ENCODE peak calls at places on chromosomes 13 and 19, in seven cellular contexts. One of them, this sample, is unnamed.

GRCh38 chr19:871446-872265 is 12.2 kb downstream of the CFD start:
- DNase-seq in AG09319: no peak
- DNase-seq in thoracic aorta: no peak
- DNase-seq in GM23338: peak
- DNase-seq in fibroblast of the aortic adventitia: no peak
- DNase-seq in CD4-positive, alpha-beta T cell: no peak
- DNase-seq in heart right ventricle: no peak
- DNase-seq in this sample: no peak

GRCh38 chr19:32837531-32837930 is 32.0 kb downstream of the SLC7A9 start:
- DNase-seq in AG09319: no peak
- DNase-seq in thoracic aorta: no peak
- DNase-seq in GM23338: no peak
- DNase-seq in fibroblast of the aortic adventitia: no peak
- DNase-seq in CD4-positive, alpha-beta T cell: no peak
- DNase-seq in heart right ventricle: no peak
- DNase-seq in this sample: no peak

GRCh38 chr13:30224732-30225131 is 82.6 kb downstream of the KATNAL1 start:
- DNase-seq in AG09319: no peak
- DNase-seq in thoracic aorta: no peak
- DNase-seq in GM23338: no peak
- DNase-seq in fibroblast of the aortic adventitia: peak
- DNase-seq in CD4-positive, alpha-beta T cell: no peak
- DNase-seq in heart right ventricle: no peak
- DNase-seq in this sample: no peak

GRCh38 chr19:8640402-8641004 is 10.1 kb downstream of the NFILZ start:
- DNase-seq in AG09319: no peak
- DNase-seq in thoracic aorta: no peak
- DNase-seq in GM23338: no peak
- DNase-seq in fibroblast of the aortic adventitia: no peak
- DNase-seq in CD4-positive, alpha-beta T cell: no peak
- DNase-seq in heart right ventricle: peak
- DNase-seq in this sample: no peak

GRCh38 chr19:49690656-49691242 is at the start of gene CPT1C:
- DNase-seq in AG09319: peak
- DNase-seq in thoracic aorta: no peak
- DNase-seq in GM23338: peak
- DNase-seq in fibroblast of the aortic adventitia: peak
- DNase-seq in CD4-positive, alpha-beta T cell: peak
- DNase-seq in heart right ventricle: peak
- DNase-seq in this sample: peak

GRCh38 chr13:113083402-113084061 is 22.1 kb upstream of the F7 start:
- DNase-seq in AG09319: no peak
- DNase-seq in thoracic aorta: no peak
- DNase-seq in GM23338: no peak
- DNase-seq in fibroblast of the aortic adventitia: peak
- DNase-seq in CD4-positive, alpha-beta T cell: no peak
- DNase-seq in heart right ventricle: peak
- DNase-seq in this sample: no peak

GRCh38 chr13:94335786-94336357 is 143.6 kb downstream of the DCT start:
- DNase-seq in AG09319: no peak
- DNase-seq in thoracic aorta: no peak
- DNase-seq in GM23338: no peak
- DNase-seq in fibroblast of the aortic adventitia: no peak
- DNase-seq in CD4-positive, alpha-beta T cell: no peak
- DNase-seq in heart right ventricle: no peak
- DNase-seq in this sample: no peak

GRCh38 chr19:57269515-57270250 is 10.6 kb upstream of the ZNF460 start:
- DNase-seq in AG09319: peak
- DNase-seq in thoracic aorta: no peak
- DNase-seq in GM23338: no peak
- DNase-seq in fibroblast of the aortic adventitia: peak
- DNase-seq in CD4-positive, alpha-beta T cell: no peak
- DNase-seq in heart right ventricle: no peak
- DNase-seq in this sample: no peak

GRCh38 chr13:48223016-48223385 is 10.0 kb upstream of the ITM2B start:
- DNase-seq in AG09319: no peak
- DNase-seq in thoracic aorta: no peak
- DNase-seq in GM23338: no peak
- DNase-seq in fibroblast of the aortic adventitia: no peak
- DNase-seq in CD4-positive, alpha-beta T cell: no peak
- DNase-seq in heart right ventricle: no peak
- DNase-seq in this sample: no peak

GRCh38 chr13:59494151-59494550 is 669.6 kb downstream of the DIAPH3 start:
- DNase-seq in AG09319: no peak
- DNase-seq in thoracic aorta: no peak
- DNase-seq in GM23338: no peak
- DNase-seq in fibroblast of the aortic adventitia: no peak
- DNase-seq in CD4-positive, alpha-beta T cell: no peak
- DNase-seq in heart right ventricle: no peak
- DNase-seq in this sample: no peak

GRCh38 chr13:31722684-31723083 is 16.6 kb upstream of the RXFP2 start:
- DNase-seq in AG09319: no peak
- DNase-seq in thoracic aorta: no peak
- DNase-seq in GM23338: no peak
- DNase-seq in fibroblast of the aortic adventitia: peak
- DNase-seq in CD4-positive, alpha-beta T cell: no peak
- DNase-seq in heart right ventricle: no peak
- DNase-seq in this sample: no peak

GRCh38 chr19:3818479-3818878 is 32.3 kb upstream of the MATK start:
- DNase-seq in AG09319: no peak
- DNase-seq in thoracic aorta: no peak
- DNase-seq in GM23338: no peak
- DNase-seq in fibroblast of the aortic adventitia: peak
- DNase-seq in CD4-positive, alpha-beta T cell: no peak
- DNase-seq in heart right ventricle: no peak
- DNase-seq in this sample: no peak

GRCh38 chr13:51814825-51815650 is 11.1 kb upstream of the DHRS12 start:
- DNase-seq in AG09319: no peak
- DNase-seq in thoracic aorta: no peak
- DNase-seq in GM23338: peak
- DNase-seq in fibroblast of the aortic adventitia: peak
- DNase-seq in CD4-positive, alpha-beta T cell: peak
- DNase-seq in heart right ventricle: no peak
- DNase-seq in this sample: peak

GRCh38 chr19:49758292-49758691 is 4.8 kb downstream of the TSKS start:
- DNase-seq in AG09319: no peak
- DNase-seq in thoracic aorta: no peak
- DNase-seq in GM23338: no peak
- DNase-seq in fibroblast of the aortic adventitia: peak
- DNase-seq in CD4-positive, alpha-beta T cell: no peak
- DNase-seq in heart right ventricle: no peak
- DNase-seq in this sample: no peak

GRCh38 chr19:51535535-51535934 is 4.1 kb upstream of the SIGLEC6 start:
- DNase-seq in AG09319: no peak
- DNase-seq in thoracic aorta: no peak
- DNase-seq in GM23338: no peak
- DNase-seq in fibroblast of the aortic adventitia: no peak
- DNase-seq in CD4-positive, alpha-beta T cell: no peak
- DNase-seq in heart right ventricle: no peak
- DNase-seq in this sample: no peak

GRCh38 chr19:3387645-3388589 is 21.5 kb downstream of the NFIC start:
- DNase-seq in AG09319: peak
- DNase-seq in thoracic aorta: no peak
- DNase-seq in GM23338: no peak
- DNase-seq in fibroblast of the aortic adventitia: peak
- DNase-seq in CD4-positive, alpha-beta T cell: no peak
- DNase-seq in heart right ventricle: peak
- DNase-seq in this sample: no peak

GRCh38 chr19:48302600-48302959 is 22.8 kb upstream of the EMP3 start:
- DNase-seq in AG09319: no peak
- DNase-seq in thoracic aorta: no peak
- DNase-seq in GM23338: no peak
- DNase-seq in fibroblast of the aortic adventitia: no peak
- DNase-seq in CD4-positive, alpha-beta T cell: no peak
- DNase-seq in heart right ventricle: no peak
- DNase-seq in this sample: no peak

GRCh38 chr13:72029981-72030380 is 163.0 kb upstream of the DACH1 start:
- DNase-seq in AG09319: no peak
- DNase-seq in thoracic aorta: no peak
- DNase-seq in GM23338: no peak
- DNase-seq in fibroblast of the aortic adventitia: no peak
- DNase-seq in CD4-positive, alpha-beta T cell: no peak
- DNase-seq in heart right ventricle: no peak
- DNase-seq in this sample: no peak

GRCh38 chr13:91368676-91369425 is 21.4 kb downstream of the MIR17HG start:
- DNase-seq in AG09319: no peak
- DNase-seq in thoracic aorta: no peak
- DNase-seq in GM23338: no peak
- DNase-seq in fibroblast of the aortic adventitia: no peak
- DNase-seq in CD4-positive, alpha-beta T cell: no peak
- DNase-seq in heart right ventricle: no peak
- DNase-seq in this sample: no peak

GRCh38 chr19:4015705-4016402 is 8.3 kb downstream of the PIAS4 start:
- DNase-seq in AG09319: no peak
- DNase-seq in thoracic aorta: no peak
- DNase-seq in GM23338: no peak
- DNase-seq in fibroblast of the aortic adventitia: no peak
- DNase-seq in CD4-positive, alpha-beta T cell: no peak
- DNase-seq in heart right ventricle: no peak
- DNase-seq in this sample: peak

GRCh38 chr13:107192289-107192688 is 624.4 kb upstream of the ARGLU1 start:
- DNase-seq in AG09319: no peak
- DNase-seq in thoracic aorta: no peak
- DNase-seq in GM23338: peak
- DNase-seq in fibroblast of the aortic adventitia: no peak
- DNase-seq in CD4-positive, alpha-beta T cell: no peak
- DNase-seq in heart right ventricle: no peak
- DNase-seq in this sample: no peak

GRCh38 chr13:21395953-21396352 is 63.1 kb downstream of the ZDHHC20 start:
- DNase-seq in AG09319: no peak
- DNase-seq in thoracic aorta: no peak
- DNase-seq in GM23338: no peak
- DNase-seq in fibroblast of the aortic adventitia: no peak
- DNase-seq in CD4-positive, alpha-beta T cell: no peak
- DNase-seq in heart right ventricle: no peak
- DNase-seq in this sample: no peak

GRCh38 chr13:22505489-22505888 is 675.3 kb upstream of the SGCG start:
- DNase-seq in AG09319: no peak
- DNase-seq in thoracic aorta: no peak
- DNase-seq in GM23338: no peak
- DNase-seq in fibroblast of the aortic adventitia: peak
- DNase-seq in CD4-positive, alpha-beta T cell: no peak
- DNase-seq in heart right ventricle: no peak
- DNase-seq in this sample: no peak

GRCh38 chr19:13557756-13558398 is 51.6 kb upstream of the CACNA1A start:
- DNase-seq in AG09319: no peak
- DNase-seq in thoracic aorta: no peak
- DNase-seq in GM23338: peak
- DNase-seq in fibroblast of the aortic adventitia: no peak
- DNase-seq in CD4-positive, alpha-beta T cell: no peak
- DNase-seq in heart right ventricle: no peak
- DNase-seq in this sample: no peak

GRCh38 chr13:27954406-27954851 is 14.7 kb downstream of the CDX2 start:
- DNase-seq in AG09319: no peak
- DNase-seq in thoracic aorta: no peak
- DNase-seq in GM23338: peak
- DNase-seq in fibroblast of the aortic adventitia: no peak
- DNase-seq in CD4-positive, alpha-beta T cell: no peak
- DNase-seq in heart right ventricle: no peak
- DNase-seq in this sample: peak

GRCh38 chr19:3338541-3339181 is 27.7 kb upstream of the NFIC start:
- DNase-seq in AG09319: no peak
- DNase-seq in thoracic aorta: no peak
- DNase-seq in GM23338: no peak
- DNase-seq in fibroblast of the aortic adventitia: no peak
- DNase-seq in CD4-positive, alpha-beta T cell: peak
- DNase-seq in heart right ventricle: peak
- DNase-seq in this sample: peak

GRCh38 chr19:11014403-11014911 is 53.6 kb downstream of the SMARCA4 start:
- DNase-seq in AG09319: no peak
- DNase-seq in thoracic aorta: no peak
- DNase-seq in GM23338: peak
- DNase-seq in fibroblast of the aortic adventitia: no peak
- DNase-seq in CD4-positive, alpha-beta T cell: no peak
- DNase-seq in heart right ventricle: no peak
- DNase-seq in this sample: no peak
- TF ChIP-seq CTCF in AG09319: no peak
- TF ChIP-seq CTCF in thoracic aorta: no peak
- TF ChIP-seq CTCF in GM23338: peak
- TF ChIP-seq CTCF in fibroblast of the aortic adventitia: no peak
- TF ChIP-seq CTCF in CD4-positive, alpha-beta T cell: no peak
- TF ChIP-seq CTCF in heart right ventricle: no peak
- TF ChIP-seq CTCF in this sample: no peak

DNA sequence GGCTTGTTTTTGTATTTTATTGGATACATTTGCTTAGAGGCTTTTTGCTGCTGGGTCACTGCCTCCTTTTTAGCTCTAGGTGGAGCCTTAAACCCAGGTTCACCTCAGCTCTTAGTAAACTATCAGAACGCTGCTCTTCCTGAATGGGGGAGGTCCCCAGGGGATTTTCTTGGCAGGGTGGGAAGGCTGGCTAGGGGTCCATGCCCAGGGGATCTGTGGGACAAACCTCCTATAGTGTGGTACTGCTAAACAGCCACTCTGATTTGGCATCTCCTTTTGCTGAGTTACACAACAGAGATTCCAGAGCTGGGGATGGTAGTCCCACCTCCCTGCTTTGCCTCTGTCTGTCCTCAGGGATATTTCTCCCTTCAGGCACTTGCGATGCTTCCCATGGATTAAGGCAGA is 204.9 kb downstream of the ZIC5 start:
- DNase-seq in AG09319: no peak
- DNase-seq in thoracic aorta: no peak
- DNase-seq in GM23338: peak
- DNase-seq in fibroblast of the aortic adventitia: no peak
- DNase-seq in CD4-positive, alpha-beta T cell: no peak
- DNase-seq in heart right ventricle: no peak
- DNase-seq in this sample: no peak
- TF ChIP-seq CTCF in AG09319: no peak
- TF ChIP-seq CTCF in thoracic aorta: no peak
- TF ChIP-seq CTCF in GM23338: peak
- TF ChIP-seq CTCF in fibroblast of the aortic adventitia: no peak
- TF ChIP-seq CTCF in CD4-positive, alpha-beta T cell: no peak
- TF ChIP-seq CTCF in heart right ventricle: no peak
- TF ChIP-seq CTCF in this sample: no peak

GRCh38 chr13:33017410-33017929 is 1.2 kb downstream of the KL start:
- DNase-seq in AG09319: no peak
- DNase-seq in thoracic aorta: no peak
- DNase-seq in GM23338: peak
- DNase-seq in fibroblast of the aortic adventitia: peak
- DNase-seq in CD4-positive, alpha-beta T cell: no peak
- DNase-seq in heart right ventricle: peak
- DNase-seq in this sample: peak
- TF ChIP-seq CTCF in AG09319: no peak
- TF ChIP-seq CTCF in thoracic aorta: peak
- TF ChIP-seq CTCF in GM23338: peak
- TF ChIP-seq CTCF in fibroblast of the aortic adventitia: peak
- TF ChIP-seq CTCF in CD4-positive, alpha-beta T cell: no peak
- TF ChIP-seq CTCF in heart right ventricle: peak
- TF ChIP-seq CTCF in this sample: peak

DNA sequence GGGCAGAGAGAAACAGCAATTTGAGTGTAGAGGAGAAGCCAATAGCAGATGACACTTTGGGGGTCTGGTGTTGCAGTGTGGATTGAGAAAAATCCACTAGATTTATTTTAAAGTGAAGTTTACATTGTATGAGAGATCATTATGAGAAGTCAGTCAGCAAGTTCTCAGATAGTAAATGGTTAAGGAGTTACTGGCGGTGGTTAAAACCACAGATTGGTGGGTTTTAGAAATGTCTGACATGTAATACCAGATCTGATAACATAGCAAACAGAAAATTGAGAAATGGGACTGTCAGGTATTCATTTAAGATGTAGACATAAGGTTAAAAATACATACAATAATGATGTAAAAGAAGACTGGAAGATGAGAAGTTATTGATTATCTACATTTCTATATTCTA is 7.2 kb downstream of the ABHD13 start:
- DNase-seq in AG09319: no peak
- DNase-seq in thoracic aorta: no peak
- DNase-seq in GM23338: no peak
- DNase-seq in fibroblast of the aortic adventitia: no peak
- DNase-seq in CD4-positive, alpha-beta T cell: no peak
- DNase-seq in heart right ventricle: no peak
- DNase-seq in this sample: no peak
- TF ChIP-seq CTCF in AG09319: no peak
- TF ChIP-seq CTCF in thoracic aorta: no peak
- TF ChIP-seq CTCF in GM23338: no peak
- TF ChIP-seq CTCF in fibroblast of the aortic adventitia: no peak
- TF ChIP-seq CTCF in CD4-positive, alpha-beta T cell: no peak
- TF ChIP-seq CTCF in heart right ventricle: no peak
- TF ChIP-seq CTCF in this sample: no peak

This sample was measured in nephron progenitor cell.